ENCODE peak calls at places on chromosomes 3 and 15, in eight cellular contexts. L is GDM1; T is A172; I is head of caudate nucleus; B is nephron progenitor cell; C is CD8-positive, alpha-beta memory T cell; J is kidney tubule cell; Z is GM13976. P is an unnamed sample.

GRCh38 chr3:61985020-61985419 is 388.3 kb downstream of the FEZF2 start:
- DNase-seq in L (no peak), T (peak), I (no peak), B (no peak), C (no peak), J (peak), Z (no peak), P (peak)

GRCh38 chr15:40594429-40594836 is 384 bp downstream of the KNL1 start:
- DNase-seq in L (no peak), T (peak), I (no peak), B (peak), C (no peak), J (peak), Z (peak), P (peak)

GRCh38 chr3:122572940-122573412 is 4.5 kb upstream of the PARP15 start:
- DNase-seq in L (no peak), T (peak), I (no peak), B (no peak), C (no peak), J (peak), Z (peak), P (peak)

GRCh38 chr3:171309906-171310359 is 150.3 kb downstream of the TNIK start:
- DNase-seq in L (no peak), T (peak), I (no peak), B (no peak), C (no peak), J (peak), Z (no peak), P (peak)

GRCh38 chr3:95522449-95522848 is 1291.9 kb upstream of the EPHA6 start:
- DNase-seq in L (no peak), T (no peak), I (no peak), B (no peak), C (no peak), J (no peak), Z (no peak), P (no peak)

GRCh38 chr3:156611870-156612494 is 57.1 kb upstream of the SSR3 start:
- DNase-seq in L (no peak), T (no peak), I (no peak), B (no peak), C (no peak), J (no peak), Z (no peak), P (no peak)

GRCh38 chr3:123791417-123791816 is 92.7 kb downstream of the MYLK start:
- DNase-seq in L (no peak), T (peak), I (no peak), B (no peak), C (no peak), J (no peak), Z (no peak), P (no peak)

GRCh38 chr3:112761062-112761638 is 85.5 kb downstream of the CD200R1L start:
- DNase-seq in L (no peak), T (no peak), I (no peak), B (no peak), C (no peak), J (no peak), Z (no peak), P (no peak)

GRCh38 chr15:80478075-80478474 is 73.9 kb downstream of the ARNT2 start:
- DNase-seq in L (no peak), T (peak), I (no peak), B (no peak), C (no peak), J (peak), Z (no peak), P (no peak)

GRCh38 chr3:133860519-133860918 is 35.2 kb downstream of the RAB6B start:
- DNase-seq in L (no peak), T (no peak), I (no peak), B (no peak), C (no peak), J (no peak), Z (no peak), P (no peak)

GRCh38 chr3:54004351-54004750 is 112.7 kb upstream of the SELENOK start:
- DNase-seq in L (no peak), T (no peak), I (no peak), B (no peak), C (no peak), J (no peak), Z (no peak), P (no peak)

GRCh38 chr15:75554717-75555116 is 24.4 kb downstream of the PTPN9 start:
- DNase-seq in L (no peak), T (no peak), I (no peak), B (peak), C (no peak), J (no peak), Z (no peak), P (no peak)

P was measured in HTR-8/SVneo.